ENCODE peak calls at places on chromosome 9, in eight cellular contexts. O is tibial artery; A is mammary epithelial cell; R is cerebellar cortex; U is stimulated activated CD8-positive, alpha-beta memory T cell treated with anti-CD3 and anti-CD28 coated beads, Interleukin-4, amount 100 ng/mL, for 48 hours; I is HEK293T; W is amniotic stem cell; V is activated CD4-positive, alpha-beta T cell treated with anti-CD3 and anti-CD28 coated beads, Interleukin-2, amount 50 U/mL, for 1 hour. C is an unnamed sample.

GRCh38 chr9:132410642-132411041 is 631 bp downstream of the CFAP77 start:
- DNase-seq in U (peak), O (no peak), R (no peak), W (no peak), A (no peak), I (no peak), V (no peak), C (no peak)

GRCh38 chr9:16236326-16236725 is 634.1 kb downstream of the BNC2 start:
- DNase-seq in V (no peak), I (no peak), A (no peak), R (no peak), U (no peak), W (no peak), O (peak), C (no peak)

GRCh38 chr9:86942352-86943222 is 4.7 kb downstream of the GAS1 start:
- DNase-seq in W (no peak), V (no peak), U (no peak), O (no peak), A (no peak), I (no peak), R (no peak), C (no peak)

GRCh38 chr9:96680812-96681499 is 25.8 kb upstream of the PRXL2C start:
- DNase-seq in W (no peak), R (no peak), V (no peak), O (no peak), A (no peak), U (no peak), I (no peak), C (no peak)

GRCh38 chr9:116939605-116940004 is 252.5 kb downstream of the TRIM32 start:
- DNase-seq in I (no peak), V (no peak), W (no peak), A (no peak), O (no peak), U (no peak), R (no peak), C (no peak)

GRCh38 chr9:2198956-2199635 is 183.9 kb downstream of the SMARCA2 start:
- DNase-seq in I (no peak), O (no peak), U (no peak), A (no peak), W (no peak), V (no peak), R (no peak), C (no peak)

GRCh38 chr9:115157245-115157674 is 39.3 kb upstream of the TNC start:
- DNase-seq in I (no peak), U (no peak), V (no peak), R (no peak), A (peak), W (peak), O (no peak), C (no peak)

GRCh38 chr9:16052146-16052545 is 499.3 kb downstream of the CCDC171 start:
- DNase-seq in O (no peak), U (no peak), W (no peak), R (no peak), I (no peak), V (no peak), A (no peak), C (no peak)

GRCh38 chr9:134944351-134944802 is 26.7 kb upstream of the FCN1 start:
- DNase-seq in R (no peak), A (no peak), V (no peak), W (no peak), I (no peak), O (no peak), U (no peak), C (no peak)

GRCh38 chr9:137924169-137924568 is 46.6 kb downstream of the CACNA1B start:
- DNase-seq in A (no peak), R (no peak), W (no peak), O (no peak), V (no peak), I (no peak), U (no peak), C (no peak)

C was measured in NCI-H1105 treated with DMSO at 0.1 percent for 48 hours.